ENCODE peak calls at places on chromosome X, in eight cellular contexts. One of them, this sample, is unnamed.

GRCh38 chrX:125439194-125439849 is 119.7 kb downstream of the TEX13C start:
- DNase-seq in CD8-positive, alpha-beta memory T cell: no peak
- DNase-seq in naive thymus-derived CD4-positive, alpha-beta T cell: no peak
- DNase-seq in bronchial epithelial cell: no peak
- DNase-seq in fibroblast of lung: no peak
- DNase-seq in epithelial cell of esophagus: no peak
- DNase-seq in cardiac muscle cell: no peak
- DNase-seq in heart left ventricle: no peak
- DNase-seq in this sample: no peak

GRCh38 chrX:30620980-30621716 is 32.1 kb upstream of the GK start:
- DNase-seq in fibroblast of lung: peak
- DNase-seq in bronchial epithelial cell: peak
- DNase-seq in heart left ventricle: no peak
- DNase-seq in CD8-positive, alpha-beta memory T cell: no peak
- DNase-seq in epithelial cell of esophagus: peak
- DNase-seq in cardiac muscle cell: no peak
- DNase-seq in naive thymus-derived CD4-positive, alpha-beta T cell: no peak
- DNase-seq in this sample: peak

GRCh38 chrX:12332786-12333347 is 194.6 kb downstream of the FRMPD4 start:
- DNase-seq in CD8-positive, alpha-beta memory T cell: no peak
- DNase-seq in cardiac muscle cell: no peak
- DNase-seq in bronchial epithelial cell: no peak
- DNase-seq in heart left ventricle: no peak
- DNase-seq in epithelial cell of esophagus: no peak
- DNase-seq in fibroblast of lung: no peak
- DNase-seq in naive thymus-derived CD4-positive, alpha-beta T cell: no peak
- DNase-seq in this sample: no peak

GRCh38 chrX:11446951-11447350 is 153.7 kb downstream of the AMELX start:
- DNase-seq in cardiac muscle cell: no peak
- DNase-seq in fibroblast of lung: no peak
- DNase-seq in naive thymus-derived CD4-positive, alpha-beta T cell: no peak
- DNase-seq in CD8-positive, alpha-beta memory T cell: no peak
- DNase-seq in heart left ventricle: no peak
- DNase-seq in bronchial epithelial cell: no peak
- DNase-seq in epithelial cell of esophagus: no peak
- DNase-seq in this sample: no peak

GRCh38 chrX:124018031-124018430 is 56.5 kb downstream of the STAG2 start:
- DNase-seq in CD8-positive, alpha-beta memory T cell: no peak
- DNase-seq in cardiac muscle cell: no peak
- DNase-seq in epithelial cell of esophagus: no peak
- DNase-seq in heart left ventricle: no peak
- DNase-seq in bronchial epithelial cell: no peak
- DNase-seq in naive thymus-derived CD4-positive, alpha-beta T cell: peak
- DNase-seq in fibroblast of lung: peak
- DNase-seq in this sample: peak

GRCh38 chrX:71543316-71543715 is 10.4 kb downstream of the OGT start:
- DNase-seq in naive thymus-derived CD4-positive, alpha-beta T cell: no peak
- DNase-seq in heart left ventricle: no peak
- DNase-seq in cardiac muscle cell: no peak
- DNase-seq in CD8-positive, alpha-beta memory T cell: no peak
- DNase-seq in epithelial cell of esophagus: peak
- DNase-seq in bronchial epithelial cell: peak
- DNase-seq in fibroblast of lung: no peak
- DNase-seq in this sample: no peak

GRCh38 chrX:40543661-40544328 is 37.0 kb upstream of the ATP6AP2 start:
- DNase-seq in bronchial epithelial cell: peak
- DNase-seq in epithelial cell of esophagus: peak
- DNase-seq in naive thymus-derived CD4-positive, alpha-beta T cell: peak
- DNase-seq in cardiac muscle cell: peak
- DNase-seq in CD8-positive, alpha-beta memory T cell: no peak
- DNase-seq in heart left ventricle: no peak
- DNase-seq in fibroblast of lung: peak
- DNase-seq in this sample: no peak

GRCh38 chrX:129695535-129695934 is 40.8 kb upstream of the APLN start:
- DNase-seq in bronchial epithelial cell: no peak
- DNase-seq in epithelial cell of esophagus: no peak
- DNase-seq in CD8-positive, alpha-beta memory T cell: no peak
- DNase-seq in heart left ventricle: no peak
- DNase-seq in fibroblast of lung: no peak
- DNase-seq in naive thymus-derived CD4-positive, alpha-beta T cell: no peak
- DNase-seq in cardiac muscle cell: no peak
- DNase-seq in this sample: no peak

DNA sequence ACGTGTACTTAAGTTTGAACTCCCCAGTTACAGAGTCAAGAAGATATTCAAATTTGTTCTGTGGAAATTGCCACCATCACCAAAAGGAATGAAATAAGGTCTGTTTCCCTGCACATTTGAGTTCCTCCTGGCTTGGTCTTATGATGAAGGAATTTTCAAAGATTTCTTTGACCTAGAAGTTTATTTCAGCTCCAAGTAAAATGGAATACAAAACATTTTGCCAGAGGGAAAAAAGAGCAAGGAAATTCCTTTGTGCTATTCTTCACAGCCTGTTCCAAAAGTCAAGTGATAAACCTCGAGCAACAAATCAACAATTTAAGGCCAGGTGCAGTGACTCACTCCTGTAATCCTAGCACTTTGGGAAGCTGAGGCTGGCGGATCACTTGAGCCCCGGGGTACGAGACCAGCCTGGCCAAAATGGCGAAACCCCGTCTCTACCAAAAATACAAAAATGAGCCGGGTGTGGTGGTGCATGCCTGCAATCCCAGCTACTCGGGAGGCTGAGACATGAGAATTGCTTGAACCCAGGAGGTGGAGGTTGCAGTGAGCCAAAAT is 3.4 kb downstream of the NKRF start:
- DNase-seq in epithelial cell of esophagus: peak
- DNase-seq in fibroblast of lung: no peak
- DNase-seq in naive thymus-derived CD4-positive, alpha-beta T cell: no peak
- DNase-seq in bronchial epithelial cell: peak
- DNase-seq in cardiac muscle cell: no peak
- DNase-seq in heart left ventricle: no peak
- DNase-seq in CD8-positive, alpha-beta memory T cell: no peak
- DNase-seq in this sample: peak
- H3K4me3 ChIP-seq in epithelial cell of esophagus: no peak
- H3K4me3 ChIP-seq in fibroblast of lung: no peak
- H3K4me3 ChIP-seq in naive thymus-derived CD4-positive, alpha-beta T cell: no peak
- H3K4me3 ChIP-seq in bronchial epithelial cell: no peak
- H3K4me3 ChIP-seq in cardiac muscle cell: no peak
- H3K4me3 ChIP-seq in heart left ventricle: no peak
- H3K4me3 ChIP-seq in CD8-positive, alpha-beta memory T cell: no peak
- H3K4me3 ChIP-seq in this sample: no peak

DNA sequence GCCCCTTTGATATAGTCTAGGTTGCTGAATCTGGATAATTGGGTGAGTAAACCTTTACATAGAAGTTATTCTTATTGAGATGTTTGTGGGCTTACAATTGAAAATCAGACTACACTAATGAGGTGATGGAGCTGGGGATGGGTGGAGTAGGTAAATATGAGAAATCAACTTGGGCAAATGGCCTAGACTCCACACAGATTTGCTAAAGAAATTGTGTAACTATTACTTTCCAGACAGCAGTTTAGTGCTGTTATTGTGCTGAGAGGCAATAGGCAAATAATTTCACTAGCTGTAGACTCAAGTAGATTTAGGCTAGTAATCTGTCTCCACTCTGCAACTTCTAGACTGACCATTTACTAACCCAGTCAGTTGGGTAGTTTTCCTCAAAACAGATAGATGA is 8.3 kb downstream of the DIAPH2 start:
- DNase-seq in epithelial cell of esophagus: no peak
- DNase-seq in bronchial epithelial cell: no peak
- DNase-seq in cardiac muscle cell: no peak
- DNase-seq in CD8-positive, alpha-beta memory T cell: no peak
- DNase-seq in heart left ventricle: no peak
- DNase-seq in naive thymus-derived CD4-positive, alpha-beta T cell: no peak
- DNase-seq in fibroblast of lung: peak
- DNase-seq in this sample: no peak
- H3K4me3 ChIP-seq in epithelial cell of esophagus: no peak
- H3K4me3 ChIP-seq in bronchial epithelial cell: no peak
- H3K4me3 ChIP-seq in cardiac muscle cell: no peak
- H3K4me3 ChIP-seq in CD8-positive, alpha-beta memory T cell: no peak
- H3K4me3 ChIP-seq in heart left ventricle: no peak
- H3K4me3 ChIP-seq in naive thymus-derived CD4-positive, alpha-beta T cell: no peak
- H3K4me3 ChIP-seq in fibroblast of lung: no peak
- H3K4me3 ChIP-seq in this sample: no peak

DNA sequence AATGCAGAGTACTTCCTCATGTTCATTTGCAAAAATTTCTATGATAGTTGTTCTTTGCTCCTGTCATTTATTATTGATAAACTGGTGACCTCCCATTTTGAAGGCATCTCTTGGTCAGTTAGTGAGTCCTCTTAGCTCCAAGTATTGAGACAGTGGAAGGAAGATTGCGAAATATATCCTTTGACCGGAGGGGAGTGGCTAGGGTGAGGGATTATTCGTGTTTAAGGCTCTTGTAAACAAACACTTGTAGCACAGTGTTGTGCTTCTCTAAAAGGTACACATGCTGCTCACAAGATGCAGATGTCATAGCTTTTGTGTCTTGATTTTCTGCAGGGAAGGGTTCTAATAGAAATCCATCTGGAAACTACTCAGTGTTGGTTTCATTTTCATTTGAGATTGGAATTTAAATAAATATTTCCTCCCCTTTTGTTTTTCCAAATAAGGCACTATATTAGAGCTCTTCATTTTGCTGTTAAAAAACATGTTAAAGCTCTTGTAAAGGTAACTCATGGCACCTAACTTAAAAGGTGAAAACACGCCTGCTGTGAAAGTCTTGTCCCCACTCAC is 21.8 kb downstream of the TXLNG start:
- DNase-seq in bronchial epithelial cell: peak
- DNase-seq in naive thymus-derived CD4-positive, alpha-beta T cell: no peak
- DNase-seq in heart left ventricle: no peak
- DNase-seq in cardiac muscle cell: no peak
- DNase-seq in fibroblast of lung: peak
- DNase-seq in epithelial cell of esophagus: peak
- DNase-seq in CD8-positive, alpha-beta memory T cell: no peak
- DNase-seq in this sample: peak
- H3K4me3 ChIP-seq in bronchial epithelial cell: no peak
- H3K4me3 ChIP-seq in naive thymus-derived CD4-positive, alpha-beta T cell: no peak
- H3K4me3 ChIP-seq in heart left ventricle: no peak
- H3K4me3 ChIP-seq in cardiac muscle cell: no peak
- H3K4me3 ChIP-seq in fibroblast of lung: peak
- H3K4me3 ChIP-seq in epithelial cell of esophagus: no peak
- H3K4me3 ChIP-seq in CD8-positive, alpha-beta memory T cell: no peak
- H3K4me3 ChIP-seq in this sample: peak

DNA sequence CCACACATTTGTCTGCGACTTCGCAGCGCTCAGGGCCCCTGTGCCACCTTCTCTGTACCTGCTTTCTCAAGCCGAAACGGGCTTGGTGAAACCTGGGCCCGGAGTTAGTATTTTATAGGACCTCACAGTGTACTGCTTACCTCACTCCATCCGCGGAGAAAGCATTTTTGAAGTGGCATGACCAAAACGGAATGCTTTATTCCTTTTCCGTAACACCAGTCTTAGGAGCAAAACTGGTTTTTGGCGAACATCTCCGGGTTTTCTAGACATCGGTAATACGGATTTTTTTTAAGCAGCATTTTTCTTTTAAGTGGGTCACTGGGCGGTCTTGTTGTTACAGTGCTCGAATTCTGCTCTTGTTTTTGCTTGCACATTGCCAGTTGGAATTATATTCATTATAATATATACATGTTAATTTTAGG is 3.6 kb downstream of the ZIC3 start:
- DNase-seq in CD8-positive, alpha-beta memory T cell: no peak
- DNase-seq in heart left ventricle: no peak
- DNase-seq in cardiac muscle cell: no peak
- DNase-seq in fibroblast of lung: no peak
- DNase-seq in naive thymus-derived CD4-positive, alpha-beta T cell: no peak
- DNase-seq in bronchial epithelial cell: no peak
- DNase-seq in epithelial cell of esophagus: no peak
- DNase-seq in this sample: no peak
- H3K4me3 ChIP-seq in CD8-positive, alpha-beta memory T cell: no peak
- H3K4me3 ChIP-seq in heart left ventricle: no peak
- H3K4me3 ChIP-seq in cardiac muscle cell: peak
- H3K4me3 ChIP-seq in fibroblast of lung: no peak
- H3K4me3 ChIP-seq in naive thymus-derived CD4-positive, alpha-beta T cell: no peak
- H3K4me3 ChIP-seq in bronchial epithelial cell: no peak
- H3K4me3 ChIP-seq in epithelial cell of esophagus: no peak
- H3K4me3 ChIP-seq in this sample: no peak

GRCh38 chrX:45009371-45010000 is 136.5 kb downstream of the KDM6A start:
- DNase-seq in bronchial epithelial cell: peak
- DNase-seq in cardiac muscle cell: no peak
- DNase-seq in fibroblast of lung: no peak
- DNase-seq in epithelial cell of esophagus: peak
- DNase-seq in CD8-positive, alpha-beta memory T cell: no peak
- DNase-seq in naive thymus-derived CD4-positive, alpha-beta T cell: no peak
- DNase-seq in heart left ventricle: no peak
- DNase-seq in this sample: peak

GRCh38 chrX:45011131-45011530 is 138.1 kb downstream of the KDM6A start:
- DNase-seq in epithelial cell of esophagus: peak
- DNase-seq in cardiac muscle cell: no peak
- DNase-seq in naive thymus-derived CD4-positive, alpha-beta T cell: no peak
- DNase-seq in heart left ventricle: no peak
- DNase-seq in CD8-positive, alpha-beta memory T cell: no peak
- DNase-seq in bronchial epithelial cell: peak
- DNase-seq in fibroblast of lung: no peak
- DNase-seq in this sample: peak

GRCh38 chrX:45006002-45006800 is 133.2 kb downstream of the KDM6A start:
- DNase-seq in cardiac muscle cell: no peak
- DNase-seq in CD8-positive, alpha-beta memory T cell: no peak
- DNase-seq in bronchial epithelial cell: peak
- DNase-seq in naive thymus-derived CD4-positive, alpha-beta T cell: no peak
- DNase-seq in fibroblast of lung: no peak
- DNase-seq in heart left ventricle: no peak
- DNase-seq in epithelial cell of esophagus: peak
- DNase-seq in this sample: no peak

GRCh38 chrX:45007598-45007997 is 134.6 kb downstream of the KDM6A start:
- DNase-seq in CD8-positive, alpha-beta memory T cell: no peak
- DNase-seq in naive thymus-derived CD4-positive, alpha-beta T cell: no peak
- DNase-seq in fibroblast of lung: no peak
- DNase-seq in heart left ventricle: no peak
- DNase-seq in bronchial epithelial cell: no peak
- DNase-seq in cardiac muscle cell: no peak
- DNase-seq in epithelial cell of esophagus: no peak
- DNase-seq in this sample: no peak

GRCh38 chrX:45011597-45011996 is 138.6 kb downstream of the KDM6A start:
- DNase-seq in fibroblast of lung: no peak
- DNase-seq in CD8-positive, alpha-beta memory T cell: no peak
- DNase-seq in epithelial cell of esophagus: no peak
- DNase-seq in heart left ventricle: no peak
- DNase-seq in cardiac muscle cell: no peak
- DNase-seq in naive thymus-derived CD4-positive, alpha-beta T cell: no peak
- DNase-seq in bronchial epithelial cell: no peak
- DNase-seq in this sample: no peak
- H3K4me3 ChIP-seq in fibroblast of lung: no peak
- H3K4me3 ChIP-seq in CD8-positive, alpha-beta memory T cell: no peak
- H3K4me3 ChIP-seq in epithelial cell of esophagus: no peak
- H3K4me3 ChIP-seq in heart left ventricle: no peak
- H3K4me3 ChIP-seq in cardiac muscle cell: no peak
- H3K4me3 ChIP-seq in naive thymus-derived CD4-positive, alpha-beta T cell: no peak
- H3K4me3 ChIP-seq in bronchial epithelial cell: no peak
- H3K4me3 ChIP-seq in this sample: no peak

GRCh38 chrX:140504371-140505324 is at the start of gene SOX3:
- DNase-seq in bronchial epithelial cell: no peak
- DNase-seq in fibroblast of lung: no peak
- DNase-seq in epithelial cell of esophagus: no peak
- DNase-seq in CD8-positive, alpha-beta memory T cell: no peak
- DNase-seq in heart left ventricle: no peak
- DNase-seq in naive thymus-derived CD4-positive, alpha-beta T cell: no peak
- DNase-seq in cardiac muscle cell: no peak
- DNase-seq in this sample: no peak
- H3K4me3 ChIP-seq in bronchial epithelial cell: no peak
- H3K4me3 ChIP-seq in fibroblast of lung: no peak
- H3K4me3 ChIP-seq in epithelial cell of esophagus: no peak
- H3K4me3 ChIP-seq in CD8-positive, alpha-beta memory T cell: no peak
- H3K4me3 ChIP-seq in heart left ventricle: no peak
- H3K4me3 ChIP-seq in naive thymus-derived CD4-positive, alpha-beta T cell: no peak
- H3K4me3 ChIP-seq in cardiac muscle cell: peak
- H3K4me3 ChIP-seq in this sample: no peak

This sample was measured in osteoblast.